ENCODE peak calls at places on chromosomes 13 and 19, in seven cellular contexts. B is activated CD4-positive, alpha-beta memory T cell treated with anti-CD3 and anti-CD28 coated beads, Interleukin-2, amount 10 ng/mL, durations not matched to agents 7 days and 5 days; D is HT1080; N is cardiac muscle cell; J is small intestine; O is iPS DF 6.9; I is stimulated activated CD8-positive, alpha-beta memory T cell treated with anti-CD3 and anti-CD28 coated beads, Interleukin-15, amount 100 ng/mL, for 1 hour. H is an unnamed sample.

GRCh38 chr13:25971499-25972145 is 80.2 kb downstream of the SHISA2 start:
- DNase-seq in B (peak; percentile 65), D (no peak), N (no peak), J (no peak), O (no peak), I (no peak), H (no peak)

GRCh38 chr19:47447470-47448359 is 24.0 kb downstream of the SLC8A2 start:
- DNase-seq in B (peak; percentile 74), D (no peak), N (peak; percentile 87), J (peak; percentile 30), O (no peak), I (no peak), H (peak; percentile 65)

GRCh38 chr19:11931051-11931450 is 6.1 kb downstream of the ZNF700 start:
- DNase-seq in B (no peak), D (peak; percentile 44), N (no peak), J (no peak), O (no peak), I (no peak), H (no peak)

GRCh38 chr19:55253842-55254624 is 4.8 kb downstream of the PPP6R1 start:
- DNase-seq in B (peak; percentile 72), D (no peak), N (no peak), J (peak; percentile 27), O (no peak), I (no peak), H (no peak)

GRCh38 chr13:111875922-111876321 is 191.0 kb upstream of the SOX1 start:
- DNase-seq in B (no peak), D (no peak), N (no peak), J (no peak), O (no peak), I (no peak), H (no peak)

GRCh38 chr13:83882626-83882959 is 319 bp upstream of the SLITRK1 start:
- DNase-seq in B (no peak), D (no peak), N (no peak), J (no peak), O (no peak), I (no peak), H (no peak)

GRCh38 chr19:52917531-52917930 is 5.7 kb downstream of the ZNF888 start:
- DNase-seq in B (no peak), D (no peak), N (no peak), J (no peak), O (no peak), I (no peak), H (no peak)

GRCh38 chr19:38528931-38529330 is 88.8 kb downstream of the MAP4K1 start:
- DNase-seq in B (no peak), D (no peak), N (no peak), J (no peak), O (no peak), I (no peak), H (no peak)

GRCh38 chr19:41641879-41642485 is 15.1 kb upstream of the CEACAM4 start:
- DNase-seq in B (peak; percentile 67), D (peak; percentile 18), N (peak; percentile 2), J (peak; percentile 70), O (peak; percentile 45), I (peak; percentile 50), H (peak; percentile 17)

GRCh38 chr13:34217343-34218094 is 399.6 kb downstream of the RFC3 start:
- DNase-seq in B (no peak), D (no peak), N (no peak), J (no peak), O (no peak), I (no peak), H (no peak)

GRCh38 chr19:53909471-53910169 is 542 bp downstream of the CACNG7 start:
- DNase-seq in B (no peak), D (no peak), N (no peak), J (no peak), O (no peak), I (no peak), H (no peak)

GRCh38 chr19:6616011-6616410 is 25.1 kb upstream of the CD70 start:
- DNase-seq in B (no peak), D (peak; percentile 79), N (no peak), J (no peak), O (no peak), I (no peak), H (no peak)

GRCh38 chr19:47653856-47654255 is 44.9 kb downstream of the BICRA start:
- DNase-seq in B (no peak), D (no peak), N (no peak), J (no peak), O (no peak), I (no peak), H (no peak)

GRCh38 chr13:32791545-32792172 is 205.4 kb downstream of the PDS5B start:
- DNase-seq in B (peak; percentile 35), D (peak; percentile 27), N (no peak), J (no peak), O (no peak), I (no peak), H (no peak)

GRCh38 chr19:5567360-5567970 is at the start of gene TINCR:
- DNase-seq in B (no peak), D (no peak), N (peak; percentile 67), J (no peak), O (no peak), I (no peak), H (no peak)

GRCh38 chr13:107299717-107300116 is 731.8 kb upstream of the ARGLU1 start:
- DNase-seq in B (no peak), D (peak; percentile 25), N (no peak), J (no peak), O (no peak), I (no peak), H (no peak)

GRCh38 chr19:15010497-15011255 is 31.0 kb upstream of the SLC1A6 start:
- DNase-seq in B (no peak), D (no peak), N (no peak), J (no peak), O (peak; percentile 47), I (no peak), H (no peak)

GRCh38 chr13:113668491-113668971 is 1.5 kb downstream of the GRK1 start:
- DNase-seq in B (no peak), D (no peak), N (no peak), J (no peak), O (no peak), I (no peak), H (no peak)

GRCh38 chr19:18435848-18436631 is 1.9 kb downstream of the ISYNA1 start:
- DNase-seq in B (no peak), D (no peak), N (no peak), J (no peak), O (no peak), I (no peak), H (no peak)